ENCODE peak calls at places on chromosomes 2 and 18, in ten cellular contexts. I, E, F, W, T, L, Z, O, A and Q are unnamed samples.

GRCh38 chr2:119746836-119747235 is 12.9 kb upstream of the PTPN4 start:
- DNase-seq in T (peak; percentile 21), W (no peak), L (no peak), F (no peak), E (peak; percentile 69), A (peak; percentile 6), I (no peak), O (no peak), Z (peak; percentile 62), Q (peak; percentile 12)

GRCh38 chr2:119126650-119127049 is 31.9 kb downstream of the C1QL2 start:
- DNase-seq in W (no peak), I (no peak), E (peak; percentile 50), O (no peak), Z (peak; percentile 12), L (peak; percentile 24), A (peak; percentile 32), T (no peak), F (peak; percentile 28), Q (no peak)

GRCh38 chr2:85164145-85164559 is 31.0 kb downstream of the TCF7L1 start:
- DNase-seq in W (no peak), I (no peak), L (no peak), T (no peak), A (no peak), O (no peak), F (no peak), Z (no peak), E (no peak), Q (no peak)

GRCh38 chr18:26818461-26818860 is 47.0 kb downstream of the AQP4 start:
- DNase-seq in T (no peak), I (no peak), Z (no peak), A (no peak), L (no peak), O (no peak), E (no peak), W (no peak), F (no peak), Q (no peak)

GRCh38 chr2:14511541-14511940 is 121.0 kb upstream of the LRATD1 start:
- DNase-seq in T (no peak), Z (no peak), E (no peak), O (no peak), I (no peak), L (no peak), W (no peak), A (no peak), F (no peak), Q (no peak)

GRCh38 chr2:20419752-20420151 is 27.1 kb upstream of the RHOB start:
- DNase-seq in L (no peak), T (no peak), I (no peak), O (no peak), Z (no peak), A (no peak), E (no peak), W (no peak), F (no peak), Q (no peak)

GRCh38 chr18:6001867-6002266 is 106.5 kb upstream of the TMEM200C start:
- DNase-seq in F (no peak), W (no peak), E (no peak), O (no peak), I (peak; percentile 24), A (no peak), Z (peak; percentile 32), L (no peak), T (peak; percentile 52), Q (no peak)

GRCh38 chr2:147913701-147914480 is 69.1 kb downstream of the ACVR2A start:
- DNase-seq in T (peak; percentile 28), L (no peak), W (no peak), F (no peak), O (no peak), A (peak; percentile 25), I (peak; percentile 10), Z (peak; percentile 8), E (no peak), Q (no peak)

GRCh38 chr2:101870444-101870843 is 121.3 kb upstream of the IL1R2 start:
- DNase-seq in Z (no peak), W (no peak), T (no peak), L (no peak), I (no peak), A (no peak), F (no peak), O (no peak), E (no peak), Q (no peak)

GRCh38 chr2:43160778-43161177 is 65.6 kb downstream of the ZFP36L2 start:
- DNase-seq in L (no peak), F (no peak), I (no peak), O (no peak), W (no peak), Z (no peak), E (no peak), T (no peak), A (no peak), Q (no peak)

GRCh38 chr2:8629402-8629801 is 52.5 kb upstream of the ID2 start:
- DNase-seq in L (no peak), I (no peak), Z (no peak), O (no peak), A (no peak), T (no peak), E (no peak), F (no peak), W (no peak), Q (no peak)

GRCh38 chr2:240966906-240967680 is 31.3 kb upstream of the SNED1 start:
- DNase-seq in O (no peak), W (no peak), I (no peak), Z (no peak), T (no peak), F (peak; percentile 12), A (no peak), L (peak; percentile 12), E (no peak), Q (no peak)

GRCh38 chr18:74652392-74652988 is 54.8 kb downstream of the ZNF407 start:
- DNase-seq in O (no peak), A (peak; percentile 19), L (no peak), F (no peak), Z (peak; percentile 64), E (peak; percentile 54), I (peak; percentile 74), T (peak; percentile 63), W (peak; percentile 32), Q (peak; percentile 47)

GRCh38 chr2:142170847-142171246 is 40.0 kb upstream of the LRP1B start:
- DNase-seq in Z (no peak), L (no peak), I (no peak), E (no peak), F (no peak), A (no peak), O (no peak), W (no peak), T (no peak), Q (no peak)

DNA sequence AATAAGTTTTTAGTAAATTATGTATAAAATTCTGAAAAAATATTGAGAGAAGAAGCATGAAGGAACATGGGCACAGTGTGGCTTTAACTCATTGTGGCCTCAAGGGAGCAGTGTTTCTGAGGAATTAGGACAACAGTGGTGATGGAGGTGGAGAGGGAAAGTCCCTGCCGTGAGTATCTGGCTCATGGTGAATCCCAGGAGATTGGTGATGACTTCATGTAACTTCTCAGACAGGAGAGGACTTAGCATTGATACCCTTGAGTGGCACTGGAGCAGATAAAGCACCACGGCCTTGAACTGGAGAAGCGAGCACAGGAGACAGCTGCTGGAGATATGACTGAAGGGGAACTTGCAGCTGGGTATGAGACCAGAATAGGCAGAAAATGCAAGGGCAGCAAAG is 35.0 kb upstream of the LRP1B start:
- DNase-seq in L (no peak), W (peak; percentile 16), A (peak; percentile 74), O (peak; percentile 66), T (peak; percentile 65), I (peak; percentile 45), Z (peak; percentile 33), F (no peak), E (peak; percentile 56), Q (peak; percentile 6)
- TF ChIP-seq CTCF in L (peak; percentile 24), W (peak; percentile 65), A (peak; percentile 73), O (peak; percentile 83), T (peak; percentile 65), I (peak; percentile 48), Z (peak; percentile 17), F (no peak), E (peak; percentile 30), Q (peak; percentile 52)

DNA sequence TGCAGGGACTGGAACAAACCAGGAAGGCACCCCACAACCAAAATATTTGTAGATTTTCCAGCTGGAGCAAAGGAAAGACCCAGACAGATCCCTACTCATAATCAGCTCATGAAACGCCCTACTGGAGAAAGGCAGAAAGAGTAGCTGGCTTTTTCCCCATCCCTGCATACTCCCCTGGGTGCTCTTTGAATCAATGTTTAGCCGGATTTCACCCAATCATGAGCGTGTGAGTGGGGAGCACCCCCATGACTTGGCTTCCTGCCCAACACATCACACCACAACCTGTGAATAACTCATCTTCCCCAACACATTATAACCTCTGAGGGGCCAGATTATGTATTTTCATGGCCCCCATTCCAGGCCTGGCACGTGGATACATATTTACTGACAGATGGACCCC is 35.1 kb upstream of the SLC14A1 start:
- DNase-seq in T (no peak), Z (peak; percentile 25), O (no peak), A (no peak), L (no peak), F (no peak), E (no peak), I (no peak), W (no peak), Q (no peak)
- TF ChIP-seq CTCF in T (no peak), Z (no peak), O (no peak), A (no peak), L (no peak), F (no peak), E (no peak), I (no peak), W (peak; percentile 10), Q (no peak)

GRCh38 chr2:160332318-160332717 is 132.2 kb upstream of the ITGB6 start:
- DNase-seq in W (no peak), Z (peak; percentile 49), F (no peak), T (peak; percentile 35), E (no peak), L (no peak), I (peak; percentile 45), A (no peak), O (no peak), Q (no peak)
- TF ChIP-seq CTCF in W (no peak), Z (no peak), F (no peak), T (no peak), E (no peak), L (no peak), I (no peak), A (no peak), O (peak; percentile 38), Q (peak; percentile 36)

GRCh38 chr2:66576381-66577330 is 141.7 kb downstream of the MEIS1 start:
- DNase-seq in O (no peak), E (peak; percentile 55), I (peak; percentile 89), Z (peak; percentile 62), T (peak; percentile 47), A (peak; percentile 28), L (no peak), F (peak; percentile 27), W (no peak), Q (peak; percentile 44)

GRCh38 chr2:66573412-66573811 is 138.5 kb downstream of the MEIS1 start:
- DNase-seq in T (no peak), A (no peak), W (no peak), F (no peak), Z (no peak), E (no peak), I (no peak), L (no peak), O (no peak), Q (no peak)

GRCh38 chr2:66575625-66576371 is 140.9 kb downstream of the MEIS1 start:
- DNase-seq in F (peak; percentile 40), A (no peak), O (no peak), I (peak; percentile 73), L (peak; percentile 19), T (peak; percentile 47), E (no peak), W (no peak), Z (peak; percentile 52), Q (peak; percentile 36)

GRCh38 chr2:66573866-66574265 is 138.9 kb downstream of the MEIS1 start:
- DNase-seq in O (no peak), F (no peak), L (no peak), I (peak; percentile 53), E (no peak), Z (no peak), A (no peak), W (no peak), T (peak; percentile 29), Q (no peak)

GRCh38 chr2:66574701-66575624 is 140.0 kb downstream of the MEIS1 start:
- DNase-seq in I (peak; percentile 93), T (peak; percentile 89), E (peak; percentile 83), O (peak; percentile 53), W (peak; percentile 74), L (peak; percentile 26), Z (peak; percentile 86), F (peak; percentile 56), A (peak; percentile 66), Q (peak; percentile 76)
- TF ChIP-seq CTCF in I (peak; percentile 54), T (peak; percentile 52), E (peak; percentile 51), O (peak; percentile 84), W (peak; percentile 54), L (peak; percentile 54), Z (peak; percentile 56), F (peak; percentile 31), A (peak; percentile 67), Q (peak; percentile 55)